ENCODE peak calls at places on chromosomes 11 and 22, in seven cellular contexts. One of them, this sample, is unnamed. For H3K4me1, the result is how much of the 10 kb centered on the place peaks cover.

GRCh38 chr11:27174026-27174425 is 133.4 kb downstream of the BBOX1 start:
- DNase-seq in A549: no peak
- DNase-seq in CD8-positive, alpha-beta memory T cell: no peak
- DNase-seq in fibroblast of lung: no peak
- DNase-seq in esophagus squamous epithelium: no peak
- DNase-seq in tibial artery: no peak
- DNase-seq in MM.1S: no peak
- DNase-seq in this sample: no peak

GRCh38 chr11:40759341-40759740 is 700.1 kb downstream of the LRRC4C start:
- DNase-seq in CD8-positive, alpha-beta memory T cell: no peak
- DNase-seq in tibial artery: no peak
- DNase-seq in fibroblast of lung: no peak
- DNase-seq in MM.1S: no peak
- DNase-seq in esophagus squamous epithelium: no peak
- DNase-seq in A549: no peak
- DNase-seq in this sample: no peak

GRCh38 chr11:10076458-10077141 is 217.4 kb downstream of the SBF2 start:
- DNase-seq in CD8-positive, alpha-beta memory T cell: no peak
- DNase-seq in A549: peak
- DNase-seq in fibroblast of lung: peak
- DNase-seq in esophagus squamous epithelium: no peak
- DNase-seq in tibial artery: peak
- DNase-seq in MM.1S: peak
- DNase-seq in this sample: peak

GRCh38 chr11:114115406-114116054 is 56.0 kb downstream of the ZBTB16 start:
- DNase-seq in A549: no peak
- DNase-seq in fibroblast of lung: no peak
- DNase-seq in tibial artery: no peak
- DNase-seq in CD8-positive, alpha-beta memory T cell: no peak
- DNase-seq in MM.1S: no peak
- DNase-seq in esophagus squamous epithelium: no peak
- DNase-seq in this sample: no peak

GRCh38 chr11:118651820-118652219 is 27.6 kb downstream of the TREH start:
- DNase-seq in fibroblast of lung: no peak
- DNase-seq in A549: no peak
- DNase-seq in MM.1S: no peak
- DNase-seq in tibial artery: peak
- DNase-seq in esophagus squamous epithelium: no peak
- DNase-seq in CD8-positive, alpha-beta memory T cell: no peak
- DNase-seq in this sample: no peak

GRCh38 chr11:66478823-66479740 is 1.2 kb upstream of the DPP3 start:
- DNase-seq in CD8-positive, alpha-beta memory T cell: no peak
- DNase-seq in MM.1S: peak
- DNase-seq in fibroblast of lung: peak
- DNase-seq in tibial artery: peak
- DNase-seq in A549: peak
- DNase-seq in esophagus squamous epithelium: no peak
- DNase-seq in this sample: peak

GRCh38 chr22:41197808-41198585 is 7.1 kb upstream of the L3MBTL2 start:
- DNase-seq in esophagus squamous epithelium: no peak
- DNase-seq in MM.1S: peak
- DNase-seq in A549: peak
- DNase-seq in fibroblast of lung: peak
- DNase-seq in tibial artery: no peak
- DNase-seq in CD8-positive, alpha-beta memory T cell: peak
- DNase-seq in this sample: peak

GRCh38 chr11:77725433-77725832 is 87.8 kb upstream of the CLNS1A start:
- DNase-seq in CD8-positive, alpha-beta memory T cell: no peak
- DNase-seq in MM.1S: peak
- DNase-seq in esophagus squamous epithelium: no peak
- DNase-seq in tibial artery: no peak
- DNase-seq in A549: no peak
- DNase-seq in fibroblast of lung: no peak
- DNase-seq in this sample: no peak

GRCh38 chr22:46958191-46958590 is 195.7 kb downstream of the TBC1D22A start:
- DNase-seq in esophagus squamous epithelium: no peak
- DNase-seq in CD8-positive, alpha-beta memory T cell: no peak
- DNase-seq in tibial artery: no peak
- DNase-seq in fibroblast of lung: no peak
- DNase-seq in A549: no peak
- DNase-seq in MM.1S: no peak
- DNase-seq in this sample: no peak

GRCh38 chr11:132114185-132114584 is 743.8 kb downstream of the NTM start:
- DNase-seq in tibial artery: no peak
- DNase-seq in A549: no peak
- DNase-seq in fibroblast of lung: no peak
- DNase-seq in esophagus squamous epithelium: no peak
- DNase-seq in CD8-positive, alpha-beta memory T cell: no peak
- DNase-seq in MM.1S: peak
- DNase-seq in this sample: no peak

GRCh38 chr11:26522912-26523610 is 49.0 kb downstream of the MUC15 start:
- DNase-seq in fibroblast of lung: peak
- DNase-seq in MM.1S: peak
- DNase-seq in CD8-positive, alpha-beta memory T cell: no peak
- DNase-seq in tibial artery: no peak
- DNase-seq in A549: no peak
- DNase-seq in esophagus squamous epithelium: no peak
- DNase-seq in this sample: no peak

GRCh38 chr11:71298761-71299181 is 46.4 kb upstream of the SHANK2 start:
- DNase-seq in tibial artery: peak
- DNase-seq in esophagus squamous epithelium: no peak
- DNase-seq in fibroblast of lung: no peak
- DNase-seq in A549: no peak
- DNase-seq in MM.1S: no peak
- DNase-seq in CD8-positive, alpha-beta memory T cell: no peak
- DNase-seq in this sample: no peak

GRCh38 chr22:33853200-33854097 is 66.8 kb downstream of the LARGE1 start:
- DNase-seq in esophagus squamous epithelium: no peak
- DNase-seq in A549: peak
- DNase-seq in tibial artery: peak
- DNase-seq in CD8-positive, alpha-beta memory T cell: no peak
- DNase-seq in MM.1S: peak
- DNase-seq in fibroblast of lung: peak
- DNase-seq in this sample: peak

DNA sequence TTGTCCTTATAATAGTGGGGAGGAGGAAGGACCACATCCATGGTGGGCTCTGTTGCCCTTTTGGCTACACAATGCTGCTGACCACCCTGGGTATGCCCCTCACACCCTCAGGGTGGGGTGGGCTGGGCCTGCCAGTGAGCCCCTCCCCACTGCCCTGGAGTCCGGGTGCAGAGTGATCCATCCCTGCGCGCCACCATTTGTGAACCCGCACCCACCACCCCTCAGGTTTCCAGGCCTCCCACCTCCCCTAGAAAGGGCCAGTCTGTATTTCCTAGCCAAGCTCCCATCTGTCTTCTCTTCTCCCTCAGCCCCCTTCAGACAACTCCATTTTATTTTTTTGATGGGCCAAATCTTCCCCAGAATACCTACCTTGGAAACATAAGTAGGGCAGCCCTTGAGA is 25.0 kb downstream of the MS4A10 start:
- DNase-seq in tibial artery: no peak
- DNase-seq in esophagus squamous epithelium: no peak
- DNase-seq in CD8-positive, alpha-beta memory T cell: no peak
- DNase-seq in fibroblast of lung: no peak
- DNase-seq in MM.1S: no peak
- DNase-seq in A549: no peak
- DNase-seq in this sample: no peak
- H3K4me1 ChIP-seq in tibial artery: under half
- H3K4me1 ChIP-seq in esophagus squamous epithelium: under half
- H3K4me1 ChIP-seq in CD8-positive, alpha-beta memory T cell: under half
- H3K4me1 ChIP-seq in fibroblast of lung: under half
- H3K4me1 ChIP-seq in MM.1S: under half
- H3K4me1 ChIP-seq in A549: under half
- H3K4me1 ChIP-seq in this sample: under half

DNA sequence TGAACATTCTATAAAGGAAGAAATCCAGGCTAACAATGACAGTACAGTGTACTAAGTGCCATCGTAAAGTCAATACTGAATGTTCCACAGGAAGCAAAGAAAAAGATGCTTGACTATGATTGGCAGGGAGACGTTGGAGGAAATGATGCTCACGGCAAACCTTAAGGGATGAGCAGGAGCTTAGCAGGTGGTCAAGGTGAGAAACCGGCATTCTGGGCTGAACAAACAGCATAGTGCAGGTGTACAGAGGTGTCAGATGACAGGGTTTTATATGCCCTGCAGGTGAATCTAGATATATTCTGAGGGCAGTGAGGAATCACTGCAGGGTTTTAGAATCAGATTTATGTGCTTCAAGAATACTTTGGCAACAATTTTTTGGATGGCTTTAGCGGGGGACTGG is 85.3 kb upstream of the HEPHL1 start:
- DNase-seq in A549: no peak
- DNase-seq in CD8-positive, alpha-beta memory T cell: no peak
- DNase-seq in esophagus squamous epithelium: no peak
- DNase-seq in MM.1S: no peak
- DNase-seq in tibial artery: no peak
- DNase-seq in fibroblast of lung: no peak
- DNase-seq in this sample: no peak
- H3K27ac ChIP-seq in A549: no peak
- H3K27ac ChIP-seq in CD8-positive, alpha-beta memory T cell: no peak
- H3K27ac ChIP-seq in esophagus squamous epithelium: no peak
- H3K27ac ChIP-seq in MM.1S: no peak
- H3K27ac ChIP-seq in tibial artery: no peak
- H3K27ac ChIP-seq in fibroblast of lung: no peak
- H3K27ac ChIP-seq in this sample: no peak

GRCh38 chr11:23923357-23923756 is 573.5 kb upstream of the LUZP2 start:
- DNase-seq in esophagus squamous epithelium: no peak
- DNase-seq in fibroblast of lung: no peak
- DNase-seq in tibial artery: no peak
- DNase-seq in CD8-positive, alpha-beta memory T cell: no peak
- DNase-seq in MM.1S: no peak
- DNase-seq in A549: no peak
- DNase-seq in this sample: no peak
- H3K4me1 ChIP-seq in esophagus squamous epithelium: under half
- H3K4me1 ChIP-seq in fibroblast of lung: under half
- H3K4me1 ChIP-seq in tibial artery: under half
- H3K4me1 ChIP-seq in CD8-positive, alpha-beta memory T cell: under half
- H3K4me1 ChIP-seq in MM.1S: under half
- H3K4me1 ChIP-seq in A549: under half
- H3K4me1 ChIP-seq in this sample: under half

GRCh38 chr11:8288166-8288772 is 24.6 kb upstream of the LMO1 start:
- DNase-seq in CD8-positive, alpha-beta memory T cell: no peak
- DNase-seq in A549: no peak
- DNase-seq in esophagus squamous epithelium: no peak
- DNase-seq in tibial artery: peak
- DNase-seq in fibroblast of lung: no peak
- DNase-seq in MM.1S: no peak
- DNase-seq in this sample: no peak
- H3K27ac ChIP-seq in CD8-positive, alpha-beta memory T cell: no peak
- H3K27ac ChIP-seq in A549: no peak
- H3K27ac ChIP-seq in esophagus squamous epithelium: no peak
- H3K27ac ChIP-seq in tibial artery: no peak
- H3K27ac ChIP-seq in fibroblast of lung: no peak
- H3K27ac ChIP-seq in MM.1S: no peak
- H3K27ac ChIP-seq in this sample: no peak

DNA sequence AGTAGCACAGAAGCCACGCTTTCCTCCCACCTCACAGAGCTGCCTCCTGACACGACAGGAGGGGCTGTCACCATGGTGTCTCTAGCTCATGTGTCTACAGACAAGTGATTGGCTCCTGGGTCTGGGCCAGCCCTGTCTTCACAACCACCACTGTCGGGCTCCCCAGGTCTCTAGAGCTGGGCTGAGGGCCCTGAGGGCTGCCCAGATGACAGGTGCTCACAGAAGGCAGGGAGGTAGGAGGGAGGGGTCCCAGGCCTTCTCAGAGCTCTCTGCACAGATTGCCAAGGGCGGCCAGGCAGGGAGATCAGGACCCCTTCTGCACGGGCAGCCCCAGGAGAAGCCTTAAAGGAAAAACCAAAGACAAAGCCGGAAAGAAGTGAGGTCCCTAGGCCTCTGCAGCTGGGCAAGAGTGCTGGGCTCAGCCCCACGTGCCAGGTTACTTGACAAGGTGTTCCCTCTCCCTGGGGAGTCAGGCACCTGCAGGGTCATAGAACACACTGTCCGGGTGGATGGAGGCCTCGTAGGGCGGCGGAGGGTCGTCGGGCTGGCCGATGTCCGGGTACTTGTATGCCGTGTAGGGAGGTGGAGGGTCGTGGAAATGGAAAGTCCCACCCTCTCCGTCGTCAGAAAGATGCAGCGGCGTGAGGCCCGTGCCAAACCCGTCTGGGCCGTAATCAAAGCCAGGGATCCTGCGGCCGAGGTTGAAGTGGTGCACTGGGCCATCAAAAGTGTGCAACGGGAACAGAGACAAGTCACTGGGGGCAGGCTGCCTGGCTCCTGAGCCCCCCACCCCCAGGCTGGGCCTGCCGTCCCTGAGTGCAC is 81.4 kb downstream of the DGCR2 start:
- DNase-seq in esophagus squamous epithelium: no peak
- DNase-seq in A549: no peak
- DNase-seq in MM.1S: no peak
- DNase-seq in fibroblast of lung: no peak
- DNase-seq in CD8-positive, alpha-beta memory T cell: no peak
- DNase-seq in tibial artery: peak
- DNase-seq in this sample: no peak
- H3K4me1 ChIP-seq in esophagus squamous epithelium: under half
- H3K4me1 ChIP-seq in A549: under half
- H3K4me1 ChIP-seq in MM.1S: under half
- H3K4me1 ChIP-seq in fibroblast of lung: under half
- H3K4me1 ChIP-seq in CD8-positive, alpha-beta memory T cell: under half
- H3K4me1 ChIP-seq in tibial artery: under half
- H3K4me1 ChIP-seq in this sample: under half

GRCh38 chr11:1504164-1504563 is 17.6 kb upstream of the MOB2 start:
- DNase-seq in tibial artery: no peak
- DNase-seq in esophagus squamous epithelium: no peak
- DNase-seq in fibroblast of lung: no peak
- DNase-seq in A549: no peak
- DNase-seq in MM.1S: no peak
- DNase-seq in CD8-positive, alpha-beta memory T cell: no peak
- DNase-seq in this sample: no peak
- H3K27ac ChIP-seq in tibial artery: peak
- H3K27ac ChIP-seq in esophagus squamous epithelium: no peak
- H3K27ac ChIP-seq in fibroblast of lung: no peak
- H3K27ac ChIP-seq in A549: no peak
- H3K27ac ChIP-seq in MM.1S: no peak
- H3K27ac ChIP-seq in CD8-positive, alpha-beta memory T cell: no peak
- H3K27ac ChIP-seq in this sample: no peak

This sample was measured in body of pancreas.